ENCODE peak calls at places on chromosomes 4 and X, in four cellular contexts. D is fibroblast of lung, V is pancreas, E is omental fat pad. W is an unnamed sample.

GRCh38 chr4:1232661-1233621 is 16.0 kb downstream of the CTBP1 start:
- DNase-seq in D (peak; percentile 36), V (no peak), E (no peak), W (no peak)

GRCh38 chr4:982814-983213 is 4.0 kb upstream of the IDUA start:
- DNase-seq in D (no peak), V (no peak), E (no peak), W (no peak)

GRCh38 chr4:118962540-118962939 is 73.9 kb downstream of the SYNPO2 start:
- DNase-seq in D (no peak), V (no peak), E (no peak), W (no peak)

GRCh38 chrX:50067435-50068292 is 133.1 kb downstream of the AKAP4 start:
- DNase-seq in D (peak; percentile 37), V (peak; percentile 22), E (no peak), W (no peak)

GRCh38 chrX:48956728-48957414 is 536 bp downstream of the OTUD5 start:
- DNase-seq in D (no peak), V (peak; percentile 34), E (no peak), W (no peak)

GRCh38 chr4:99404595-99405287 is 30.4 kb downstream of the ADH7 start:
- DNase-seq in D (peak; percentile 96), V (no peak), E (no peak), W (peak; percentile 58)

GRCh38 chr4:166257891-166258290 is 384.9 kb downstream of the TLL1 start:
- DNase-seq in D (no peak), V (no peak), E (no peak), W (no peak)

GRCh38 chr4:243407-243806 is 61.9 kb downstream of the ZNF732 start:
- DNase-seq in D (no peak), V (no peak), E (no peak), W (no peak)

GRCh38 chr4:7423391-7423790 is 11.3 kb downstream of the PSAPL1 start:
- DNase-seq in D (no peak), V (peak; percentile 3), E (no peak), W (no peak)

GRCh38 chr4:57193164-57193810 is 83.1 kb upstream of the IGFBP7 start:
- DNase-seq in D (no peak), V (no peak), E (no peak), W (no peak)

GRCh38 chr4:73976217-73976616 is 5.6 kb downstream of the PF4 start:
- DNase-seq in D (no peak), V (no peak), E (no peak), W (no peak)

GRCh38 chr4:74638001-74638400 is 156.3 kb downstream of the BTC start:
- DNase-seq in D (peak; percentile 54), V (no peak), E (no peak), W (no peak)

GRCh38 chrX:10904220-10904619 is 206.9 kb upstream of the HCCS start:
- DNase-seq in D (peak; percentile 73), V (no peak), E (no peak), W (no peak)

GRCh38 chr4:80184791-80185756 is 12.2 kb upstream of the PRDM8 start:
- DNase-seq in D (peak; percentile 49), V (no peak), E (no peak), W (peak; percentile 38)

GRCh38 chr4:104942990-104943758 is 203.5 kb upstream of the TET2 start:
- DNase-seq in D (peak; percentile 59), V (no peak), E (no peak), W (peak; percentile 21)

GRCh38 chr4:56874166-56874565 is 33.5 kb upstream of the REST start:
- DNase-seq in D (no peak), V (no peak), E (no peak), W (no peak)

GRCh38 chrX:153924149-153924861 is 1.8 kb downstream of the ARHGAP4 start:
- DNase-seq in D (peak; percentile 23), V (no peak), E (no peak), W (peak; percentile 54)

GRCh38 chr4:38867478-38868054 is at the start of gene FAM114A1:
- DNase-seq in D (peak; percentile 83), V (peak; percentile 85), E (no peak), W (peak; percentile 95)

GRCh38 chrX:44012484-44013096 is 39.4 kb upstream of the NDP start:
- DNase-seq in D (peak; percentile 86), V (peak; percentile 20), E (no peak), W (no peak)

GRCh38 chrX:85619962-85620361 is 240.5 kb upstream of the POF1B start:
- DNase-seq in D (no peak), V (no peak), E (no peak), W (no peak)

GRCh38 chr4:153027879-153028278 is 91.8 kb downstream of the FHDC1 start:
- DNase-seq in D (no peak), V (no peak), E (no peak), W (no peak)

GRCh38 chr4:7815562-7815961 is 124.1 kb downstream of the AFAP1 start:
- DNase-seq in D (peak; percentile 94), V (no peak), E (no peak), W (no peak)

GRCh38 chrX:144040793-144041192 is 156.9 kb downstream of the UBE2NL start:
- DNase-seq in D (no peak), V (no peak), E (no peak), W (no peak)

GRCh38 chrX:71618303-71618721 is at the start of gene CXCR3:
- DNase-seq in D (peak; percentile 44), V (peak; percentile 37), E (no peak), W (peak; percentile 43)

GRCh38 chrX:68232206-68232605 is 201.1 kb downstream of the OPHN1 start:
- DNase-seq in D (no peak), V (no peak), E (no peak), W (no peak)

GRCh38 chr4:24888945-24889344 is 23.9 kb downstream of the CCDC149 start:
- DNase-seq in D (no peak), V (no peak), E (no peak), W (no peak)

GRCh38 chr4:132651193-132651592 is 497.9 kb upstream of the PCDH10 start:
- DNase-seq in D (no peak), V (no peak), E (no peak), W (no peak)

GRCh38 chr4:106893395-106893881 is 142.7 kb downstream of the DKK2 start:
- DNase-seq in D (no peak), V (no peak), E (no peak), W (no peak)

GRCh38 chrX:136318166-136318565 is 17.4 kb downstream of the ADGRG4 start:
- DNase-seq in D (no peak), V (no peak), E (no peak), W (no peak)

GRCh38 chr4:156695163-156695562 is 276.4 kb downstream of the PDGFC start:
- DNase-seq in D (no peak), V (no peak), E (no peak), W (no peak)

GRCh38 chr4:32745351-32745750 is 2025.2 kb downstream of the PCDH7 start:
- DNase-seq in D (no peak), V (no peak), E (no peak), W (no peak)

GRCh38 chr4:120085705-120086104 is 19.1 kb upstream of the MAD2L1 start:
- DNase-seq in D (peak; percentile 10), V (no peak), E (no peak), W (no peak)

GRCh38 chr4:184061582-184061981 is 156.1 kb downstream of the ENPP6 start:
- DNase-seq in D (no peak), V (no peak), E (no peak), W (no peak)

GRCh38 chr4:72484991-72485390 is 84.0 kb downstream of the ADAMTS3 start:
- DNase-seq in D (no peak), V (no peak), E (no peak), W (no peak)

GRCh38 chr4:130214268-130214667 is 1118.3 kb downstream of the C4orf33 start:
- DNase-seq in D (no peak), V (no peak), E (no peak), W (no peak)

GRCh38 chrX:40501456-40501855 is 79.3 kb upstream of the ATP6AP2 start:
- DNase-seq in D (no peak), V (no peak), E (no peak), W (no peak)

GRCh38 chrX:40502688-40503087 is 78.1 kb upstream of the ATP6AP2 start:
- DNase-seq in D (no peak), V (no peak), E (no peak), W (no peak)

GRCh38 chrX:40495659-40496058 is 85.1 kb upstream of the ATP6AP2 start:
- DNase-seq in D (no peak), V (no peak), E (no peak), W (no peak)

DNA sequence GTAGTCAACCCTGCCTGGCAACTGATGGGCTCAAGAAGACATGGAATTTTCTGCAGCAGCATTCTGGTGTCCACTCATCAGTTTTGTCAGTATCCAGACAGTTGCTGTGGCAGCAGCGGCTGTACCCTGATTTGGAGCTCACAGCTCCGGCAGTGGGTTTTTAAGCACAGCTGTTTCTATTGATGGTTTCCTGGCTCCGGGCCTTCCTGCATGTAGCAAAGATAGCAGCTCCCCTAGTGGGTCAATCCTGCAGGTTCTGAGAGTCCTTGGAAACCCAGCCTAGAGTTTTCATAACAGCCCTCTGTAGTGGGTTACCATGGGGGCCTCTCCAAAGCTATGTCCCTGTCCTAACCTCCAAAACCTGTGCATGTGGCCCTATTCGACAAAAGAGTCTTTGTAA is 84.0 kb upstream of the ATP6AP2 start:
- DNase-seq in D (peak; percentile 45), V (no peak), E (no peak), W (no peak)
- TF ChIP-seq CTCF in D (peak; percentile 24), V (peak; percentile 10), E (no peak), W (no peak)

GRCh38 chrX:2614911-2615310 is 76.2 kb upstream of the CD99 start:
- DNase-seq in D (peak; percentile 81), V (no peak), E (no peak), W (no peak)
- TF ChIP-seq CTCF in D (peak; percentile 64), V (no peak), E (no peak), W (no peak)

GRCh38 chr4:23775694-23776093 is 114.2 kb downstream of the PPARGC1A start:
- DNase-seq in D (no peak), V (no peak), E (no peak), W (no peak)
- TF ChIP-seq CTCF in D (peak; percentile 5), V (no peak), E (no peak), W (no peak)

GRCh38 chr4:101597204-101597603 is 193.3 kb upstream of the BANK1 start:
- DNase-seq in D (no peak), V (no peak), E (no peak), W (peak; percentile 14)
- TF ChIP-seq CTCF in D (peak; percentile 13), V (peak; percentile 5), E (no peak), W (peak; percentile 33)